ENCODE peak calls at places on chromosomes 12 and 14, in four cellular contexts. One of them, this sample, is unnamed.

GRCh38 chr14:88599321-88599720 is 36.5 kb downstream of the ZC3H14 start:
- DNase-seq in amygdala: no peak
- DNase-seq in GM04504: no peak
- DNase-seq in Jurkat, Clone E6-1: no peak
- DNase-seq in this sample: no peak

GRCh38 chr12:51369581-51369980 is 21.6 kb downstream of the GALNT6 start:
- DNase-seq in amygdala: no peak
- DNase-seq in GM04504: no peak
- DNase-seq in Jurkat, Clone E6-1: peak
- DNase-seq in this sample: no peak

GRCh38 chr14:59278111-59278510 is 89.6 kb downstream of the DAAM1 start:
- DNase-seq in amygdala: no peak
- DNase-seq in GM04504: peak
- DNase-seq in Jurkat, Clone E6-1: no peak
- DNase-seq in this sample: no peak

GRCh38 chr14:55580401-55581010 is 499 bp downstream of the KTN1 start:
- DNase-seq in amygdala: no peak
- DNase-seq in GM04504: no peak
- DNase-seq in Jurkat, Clone E6-1: no peak
- DNase-seq in this sample: no peak

GRCh38 chr14:105336477-105337287 is 22.1 kb downstream of the PACS2 start:
- DNase-seq in amygdala: no peak
- DNase-seq in GM04504: no peak
- DNase-seq in Jurkat, Clone E6-1: no peak
- DNase-seq in this sample: no peak

GRCh38 chr14:88163731-88164255 is 158.9 kb downstream of the GPR65 start:
- DNase-seq in amygdala: no peak
- DNase-seq in GM04504: no peak
- DNase-seq in Jurkat, Clone E6-1: no peak
- DNase-seq in this sample: no peak

GRCh38 chr12:5068126-5068525 is 24.4 kb downstream of the KCNA5 start:
- DNase-seq in amygdala: no peak
- DNase-seq in GM04504: no peak
- DNase-seq in Jurkat, Clone E6-1: no peak
- DNase-seq in this sample: no peak

GRCh38 chr12:118537481-118537917 is 161.1 kb downstream of the SUDS3 start:
- DNase-seq in amygdala: no peak
- DNase-seq in GM04504: no peak
- DNase-seq in Jurkat, Clone E6-1: no peak
- DNase-seq in this sample: no peak

GRCh38 chr12:64650762-64651161 is 40.5 kb downstream of the RASSF3 start:
- DNase-seq in amygdala: no peak
- DNase-seq in GM04504: no peak
- DNase-seq in Jurkat, Clone E6-1: no peak
- DNase-seq in this sample: no peak

GRCh38 chr12:49863946-49864816 is 21.3 kb upstream of the BCDIN3D start:
- DNase-seq in amygdala: no peak
- DNase-seq in GM04504: no peak
- DNase-seq in Jurkat, Clone E6-1: no peak
- DNase-seq in this sample: no peak

GRCh38 chr12:105206686-105207374 is 29.1 kb downstream of the APPL2 start:
- DNase-seq in amygdala: no peak
- DNase-seq in GM04504: no peak
- DNase-seq in Jurkat, Clone E6-1: no peak
- DNase-seq in this sample: no peak

GRCh38 chr12:124307556-124307825 is 12.6 kb downstream of the RFLNA start:
- DNase-seq in amygdala: no peak
- DNase-seq in GM04504: no peak
- DNase-seq in Jurkat, Clone E6-1: no peak
- DNase-seq in this sample: no peak

GRCh38 chr14:77039285-77040058 is 11.0 kb upstream of the IRF2BPL start:
- DNase-seq in amygdala: no peak
- DNase-seq in GM04504: no peak
- DNase-seq in Jurkat, Clone E6-1: no peak
- DNase-seq in this sample: no peak